ENCODE peak calls at places on chromosomes 3 and 15, in eight cellular contexts. U is Calu3, B is ascending aorta, I is A172, L is HTR-8/SVneo, Q is NCI-H510A treated with DMSO at 0.1 percent for 48 hours, V is ELR, R is SW 1271. E is an unnamed sample.

GRCh38 chr3:3665961-3666640 is 133.1 kb upstream of the LRRN1 start:
- DNase-seq in U (peak), B (no peak), I (peak), L (no peak), Q (no peak), V (no peak), R (no peak), E (no peak)

GRCh38 chr3:196219194-196219969 is 3.0 kb downstream of the SLC51A start:
- DNase-seq in U (no peak), B (peak), I (peak), L (peak), Q (peak), V (peak), R (no peak), E (peak)

GRCh38 chr3:137988152-137988551 is 21.8 kb upstream of the CLDN18 start:
- DNase-seq in U (no peak), B (no peak), I (no peak), L (no peak), Q (peak), V (no peak), R (no peak), E (no peak)

GRCh38 chr3:31377045-31377642 is 155.6 kb upstream of the STT3B start:
- DNase-seq in U (peak), B (no peak), I (peak), L (peak), Q (peak), V (peak), R (peak), E (peak)

GRCh38 chr3:171850324-171850697 is 7.2 kb downstream of the TMEM212 start:
- DNase-seq in U (no peak), B (no peak), I (no peak), L (no peak), Q (no peak), V (no peak), R (no peak), E (no peak)

GRCh38 chr3:97439373-97439772 is 325.2 kb upstream of the ARL6 start:
- DNase-seq in U (no peak), B (no peak), I (no peak), L (no peak), Q (no peak), V (no peak), R (no peak), E (no peak)

GRCh38 chr3:5136619-5137429 is 14.7 kb downstream of the ARL8B start:
- DNase-seq in U (no peak), B (no peak), I (peak), L (no peak), Q (peak), V (peak), R (peak), E (peak)

GRCh38 chr15:80568298-80568697 is 126.8 kb upstream of the ABHD17C start:
- DNase-seq in U (no peak), B (no peak), I (peak), L (no peak), Q (no peak), V (peak), R (no peak), E (no peak)

GRCh38 chr15:47397587-47397986 is 319.7 kb upstream of the SEMA6D start:
- DNase-seq in U (no peak), B (no peak), I (no peak), L (no peak), Q (no peak), V (no peak), R (no peak), E (no peak)

GRCh38 chr3:133489466-133490085 is 83.9 kb upstream of the CDV3 start:
- DNase-seq in U (no peak), B (no peak), I (no peak), L (no peak), Q (no peak), V (peak), R (no peak), E (peak)

GRCh38 chr3:180408654-180409053 is 193.3 kb upstream of the TTC14 start:
- DNase-seq in U (peak), B (no peak), I (peak), L (no peak), Q (no peak), V (peak), R (peak), E (peak)

GRCh38 chr3:107201146-107201545 is 176.1 kb upstream of the CCDC54 start:
- DNase-seq in U (no peak), B (no peak), I (no peak), L (no peak), Q (no peak), V (no peak), R (no peak), E (no peak)

GRCh38 chr15:100879046-100879445 is 585 bp upstream of the ALDH1A3 start:
- DNase-seq in U (no peak), B (no peak), I (no peak), L (peak), Q (no peak), V (peak), R (no peak), E (no peak)

GRCh38 chr3:44429459-44429858 is 48.0 kb downstream of the ZNF445 start:
- DNase-seq in U (no peak), B (no peak), I (no peak), L (no peak), Q (no peak), V (no peak), R (no peak), E (no peak)

GRCh38 chr3:143083781-143084180 is 35.8 kb upstream of the CHST2 start:
- DNase-seq in U (no peak), B (no peak), I (no peak), L (no peak), Q (no peak), V (no peak), R (no peak), E (no peak)

GRCh38 chr3:189941125-189941524 is 179.6 kb downstream of the P3H2 start:
- DNase-seq in U (peak), B (no peak), I (no peak), L (no peak), Q (no peak), V (no peak), R (no peak), E (no peak)

GRCh38 chr3:183587337-183587736 is 31.8 kb upstream of the KLHL6 start:
- DNase-seq in U (no peak), B (no peak), I (no peak), L (no peak), Q (no peak), V (no peak), R (no peak), E (no peak)

E was measured in Daoy.